ENCODE peak calls at places on chromosome 12, in ten cellular contexts. Y, S, F, K, A, R, C, Z, D and L are unnamed samples.
A peak's percentile ranks its signal among the peaks of the same experiment; 100 is the strongest.

GRCh38 chr12:54033106-54033979 is 493 bp downstream of the HOXC5 start:
- DNase-seq in K (no peak), F (peak; percentile 43), Y (no peak), Z (no peak), S (no peak), R (no peak), D (no peak), C (no peak), A (no peak), L (no peak)

GRCh38 chr12:117331691-117332090 is 29.7 kb downstream of the NOS1 start:
- DNase-seq in F (peak; percentile 32), R (no peak), C (no peak), K (no peak), Z (no peak), Y (no peak), D (no peak), A (no peak), S (no peak), L (no peak)

GRCh38 chr12:120760349-120761245 is 35.0 kb downstream of the ACADS start:
- DNase-seq in K (no peak), A (no peak), Z (no peak), Y (no peak), F (no peak), R (no peak), C (no peak), S (no peak), D (no peak), L (no peak)

GRCh38 chr12:101018540-101018939 is 191.5 kb downstream of the SLC5A8 start:
- DNase-seq in Y (no peak), S (no peak), K (peak; percentile 91), Z (no peak), D (peak; percentile 73), A (no peak), F (no peak), R (no peak), C (peak; percentile 62), L (no peak)

GRCh38 chr12:110669193-110669502 is 19.8 kb downstream of the HVCN1 start:
- DNase-seq in A (no peak), K (no peak), S (peak; percentile 31), F (no peak), C (no peak), Z (peak; percentile 81), D (no peak), Y (no peak), R (no peak), L (no peak)

GRCh38 chr12:54719691-54720090 is 71.5 kb upstream of the DCD start:
- DNase-seq in S (no peak), K (no peak), Y (no peak), R (no peak), A (no peak), C (no peak), Z (no peak), D (no peak), F (peak; percentile 8), L (no peak)

GRCh38 chr12:19849208-19849607 is 409.9 kb downstream of the AEBP2 start:
- DNase-seq in C (no peak), D (no peak), S (no peak), Y (no peak), F (no peak), A (no peak), R (no peak), Z (no peak), K (no peak), L (no peak)

GRCh38 chr12:106333010-106333409 is 24.5 kb upstream of the POLR3B start:
- DNase-seq in S (no peak), Y (no peak), D (no peak), Z (no peak), A (no peak), F (no peak), C (no peak), R (no peak), K (no peak), L (no peak)

GRCh38 chr12:54571166-54571856 is 17.1 kb downstream of the PPP1R1A start:
- DNase-seq in S (no peak), F (no peak), A (no peak), R (no peak), K (peak; percentile 21), D (peak; percentile 34), Y (no peak), Z (no peak), C (no peak), L (no peak)

GRCh38 chr12:90322006-90322405 is 613.4 kb upstream of the ATP2B1 start:
- DNase-seq in Y (no peak), S (no peak), D (peak; percentile 36), Z (no peak), F (no peak), R (no peak), K (peak; percentile 36), C (no peak), A (no peak), L (no peak)

GRCh38 chr12:8644345-8645248 is 18.0 kb downstream of the MFAP5 start:
- DNase-seq in Z (peak; percentile 90), D (peak; percentile 6), K (no peak), C (no peak), S (peak; percentile 63), A (peak; percentile 39), R (no peak), F (peak; percentile 44), Y (no peak), L (peak; percentile 56)

GRCh38 chr12:34163443-34163842 is 141.1 kb downstream of the ALG10 start:
- DNase-seq in Y (no peak), S (no peak), C (no peak), Z (no peak), K (no peak), D (no peak), A (no peak), F (no peak), R (no peak), L (no peak)

GRCh38 chr12:45357547-45358417 is 141.9 kb downstream of the ANO6 start:
- DNase-seq in K (peak; percentile 59), D (peak; percentile 65), Z (no peak), A (peak; percentile 6), Y (peak; percentile 43), R (no peak), C (no peak), F (no peak), S (no peak), L (no peak)

GRCh38 chr12:90995041-90995440 is 9.7 kb downstream of the EPYC start:
- DNase-seq in C (no peak), S (no peak), D (peak; percentile 40), Z (no peak), F (no peak), K (peak; percentile 58), Y (no peak), R (no peak), A (no peak), L (no peak)

GRCh38 chr12:104458645-104459555 is 2.2 kb downstream of the CHST11 start:
- DNase-seq in C (no peak), Y (peak; percentile 24), R (no peak), S (no peak), K (peak; percentile 31), D (peak; percentile 46), A (peak; percentile 22), F (peak; percentile 68), Z (peak; percentile 61), L (peak; percentile 42)

GRCh38 chr12:104459556-104459909 is 2.8 kb downstream of the CHST11 start:
- DNase-seq in C (no peak), Z (peak; percentile 28), A (no peak), S (no peak), R (no peak), K (no peak), F (no peak), Y (no peak), D (no peak), L (no peak)

GRCh38 chr12:104456417-104456949 is at the start of gene CHST11:
- DNase-seq in R (peak; percentile 90), K (peak; percentile 91), Y (peak; percentile 74), Z (peak; percentile 90), S (peak; percentile 94), F (peak; percentile 99), D (peak; percentile 95), C (peak; percentile 83), A (peak; percentile 70), L (peak; percentile 96)

GRCh38 chr12:104456950-104457745 is 400 bp downstream of the CHST11 start:
- DNase-seq in R (peak; percentile 51), D (peak; percentile 80), Z (peak; percentile 77), S (peak; percentile 62), A (peak; percentile 75), Y (peak; percentile 85), F (peak; percentile 86), C (peak; percentile 73), K (peak; percentile 83), L (peak; percentile 75)

GRCh38 chr12:104457746-104458644 is 1.2 kb downstream of the CHST11 start:
- DNase-seq in S (peak; percentile 70), Y (peak; percentile 27), Z (peak; percentile 69), A (peak; percentile 21), D (no peak), F (peak; percentile 65), K (no peak), C (no peak), R (peak; percentile 33), L (peak; percentile 78)
- TF ChIP-seq CTCF in S (no peak), Y (no peak), Z (no peak), A (no peak), D (peak; percentile 27), F (peak; percentile 7), K (no peak), C (no peak), R (no peak), L (no peak)

DNA sequence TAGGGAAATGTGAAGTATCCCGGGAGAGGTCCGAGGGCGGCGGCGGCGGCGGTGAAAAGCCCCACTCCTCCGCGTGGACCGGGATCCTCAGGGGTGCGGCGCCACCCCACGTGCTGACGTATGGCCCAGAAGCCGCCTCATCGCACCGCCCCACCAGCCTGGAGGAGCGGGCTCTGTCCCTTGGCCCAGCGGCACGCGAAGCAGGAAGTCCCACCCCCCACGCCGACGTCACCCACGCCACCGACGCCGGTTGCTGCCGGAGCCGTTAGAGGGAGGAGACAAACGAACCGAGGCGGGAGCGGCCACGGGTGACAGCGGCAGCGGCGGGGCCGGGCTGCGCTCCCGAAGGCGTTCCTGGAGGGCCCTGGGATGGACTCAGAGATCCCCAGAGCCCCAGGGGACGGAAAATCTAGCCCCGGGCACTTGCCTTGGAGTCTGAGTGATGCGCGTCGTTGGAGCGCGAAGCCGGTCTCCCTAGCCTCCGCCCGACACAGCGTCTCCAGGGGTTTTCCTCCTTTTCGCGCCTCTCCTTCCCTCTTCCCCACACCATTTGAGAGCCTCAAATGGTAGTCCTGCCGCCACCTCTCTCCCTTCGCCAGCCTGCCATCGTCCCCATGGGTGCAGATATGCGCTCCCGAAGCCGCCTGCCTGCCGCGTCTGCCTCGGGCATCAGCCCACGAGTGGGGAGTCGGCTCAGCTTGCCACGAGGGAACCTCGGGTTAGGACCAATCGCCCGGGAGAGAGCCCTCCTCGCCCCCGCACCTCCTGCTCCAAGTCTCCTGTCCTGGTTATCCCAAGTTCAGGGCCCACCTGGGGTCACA is at the start of gene CEP83:
- DNase-seq in C (peak; percentile 89), F (peak; percentile 98), Y (peak; percentile 97), S (peak; percentile 98), A (peak; percentile 99), D (peak; percentile 95), K (peak; percentile 89), R (peak; percentile 87), Z (peak; percentile 96), L (peak; percentile 98)
- TF ChIP-seq CTCF in C (peak; percentile 5), F (no peak), Y (no peak), S (no peak), A (no peak), D (no peak), K (no peak), R (no peak), Z (no peak), L (no peak)

GRCh38 chr12:3201741-3202500 is 124.7 kb downstream of the TSPAN9 start:
- DNase-seq in R (no peak), D (peak; percentile 14), K (no peak), S (no peak), A (no peak), Y (no peak), Z (no peak), C (no peak), F (no peak), L (no peak)
- TF ChIP-seq CTCF in R (no peak), D (no peak), K (peak; percentile 14), S (no peak), A (no peak), Y (no peak), Z (no peak), C (no peak), F (no peak), L (no peak)

GRCh38 chr12:14418526-14418925 is 53.0 kb downstream of the ATF7IP start:
- DNase-seq in R (no peak), A (peak; percentile 41), F (no peak), K (peak; percentile 63), Z (no peak), S (no peak), D (peak; percentile 50), Y (no peak), C (no peak), L (no peak)
- TF ChIP-seq CTCF in R (peak; percentile 40), A (no peak), F (no peak), K (peak; percentile 47), Z (no peak), S (no peak), D (peak; percentile 32), Y (no peak), C (peak; percentile 20), L (no peak)